ENCODE peak calls at places on chromosomes 12 and 14, in seven cellular contexts. J, E, A, Z, V, I and O are unnamed samples.

GRCh38 chr12:96237465-96238077 is 43.4 kb downstream of the ELK3 start:
- DNase-seq in J (peak; percentile 59), E (peak; percentile 90), A (no peak), Z (peak; percentile 84), V (peak; percentile 67), I (peak; percentile 70), O (peak; percentile 59)

GRCh38 chr12:62603061-62603810 is 136.6 kb downstream of the MON2 start:
- DNase-seq in J (peak; percentile 75), E (peak; percentile 92), A (peak; percentile 91), Z (peak; percentile 95), V (peak; percentile 46), I (peak; percentile 92), O (peak; percentile 89)

GRCh38 chr14:23630687-23631086 is 5.5 kb upstream of the DHRS2 start:
- DNase-seq in J (no peak), E (no peak), A (no peak), Z (no peak), V (no peak), I (no peak), O (no peak)

GRCh38 chr12:48857278-48857994 is 5.5 kb upstream of the DDX23 start:
- DNase-seq in J (no peak), E (no peak), A (no peak), Z (no peak), V (no peak), I (no peak), O (no peak)

GRCh38 chr12:48890657-48891418 is 25.2 kb upstream of the RND1 start:
- DNase-seq in J (peak; percentile 74), E (peak; percentile 91), A (peak; percentile 66), Z (peak; percentile 94), V (peak; percentile 82), I (peak; percentile 87), O (peak; percentile 78)

GRCh38 chr12:107459649-107460048 is 225.9 kb upstream of the PWP1 start:
- DNase-seq in J (no peak), E (no peak), A (no peak), Z (no peak), V (no peak), I (no peak), O (no peak)

GRCh38 chr14:91354979-91355685 is 62.5 kb downstream of the CCDC88C start:
- DNase-seq in J (peak; percentile 64), E (no peak), A (no peak), Z (peak; percentile 21), V (no peak), I (no peak), O (no peak)

GRCh38 chr12:52186135-52186840 is 5.5 kb downstream of the KRT80 start:
- DNase-seq in J (no peak), E (peak; percentile 73), A (no peak), Z (no peak), V (no peak), I (no peak), O (no peak)

GRCh38 chr12:14264777-14265176 is 100.7 kb upstream of the ATF7IP start:
- DNase-seq in J (no peak), E (peak; percentile 47), A (no peak), Z (no peak), V (no peak), I (no peak), O (no peak)

GRCh38 chr12:30847259-30847658 is 79.3 kb upstream of the TSPAN11 start:
- DNase-seq in J (no peak), E (peak; percentile 87), A (peak; percentile 49), Z (no peak), V (peak; percentile 25), I (no peak), O (peak; percentile 11)

GRCh38 chr12:131850856-131851559 is 22.8 kb downstream of the MMP17 start:
- DNase-seq in J (no peak), E (no peak), A (no peak), Z (no peak), V (no peak), I (no peak), O (peak; percentile 81)

GRCh38 chr14:94322648-94323570 is at the start of gene SERPINA6:
- DNase-seq in J (no peak), E (peak; percentile 72), A (no peak), Z (peak; percentile 55), V (no peak), I (no peak), O (peak; percentile 52)

GRCh38 chr12:85394809-85395208 is 114.8 kb downstream of the ALX1 start:
- DNase-seq in J (no peak), E (no peak), A (no peak), Z (no peak), V (no peak), I (no peak), O (no peak)

GRCh38 chr14:71169028-71169427 is 261.8 kb downstream of the PCNX1 start:
- DNase-seq in J (no peak), E (no peak), A (no peak), Z (no peak), V (no peak), I (no peak), O (no peak)

GRCh38 chr14:38255673-38256357 is at the start of gene CLEC14A:
- DNase-seq in J (no peak), E (no peak), A (no peak), Z (peak; percentile 91), V (no peak), I (peak; percentile 87), O (peak; percentile 28)

GRCh38 chr14:69637503-69638030 is 26.2 kb downstream of the SUSD6 start:
- DNase-seq in J (no peak), E (no peak), A (no peak), Z (peak; percentile 66), V (no peak), I (peak; percentile 59), O (peak; percentile 37)

GRCh38 chr14:103404032-103404918 is 19.1 kb downstream of the MARK3 start:
- DNase-seq in J (no peak), E (peak; percentile 68), A (no peak), Z (no peak), V (no peak), I (no peak), O (peak; percentile 37)

GRCh38 chr14:92568621-92569479 is 55.3 kb downstream of the RIN3 start:
- DNase-seq in J (peak; percentile 61), E (no peak), A (no peak), Z (peak; percentile 81), V (no peak), I (peak; percentile 65), O (no peak)

GRCh38 chr12:91111366-91112321 is at the start of gene LUM:
- DNase-seq in J (no peak), E (peak; percentile 84), A (peak; percentile 12), Z (peak; percentile 86), V (no peak), I (peak; percentile 57), O (no peak)

GRCh38 chr12:14408208-14408607 is 42.7 kb downstream of the ATF7IP start:
- DNase-seq in J (no peak), E (peak; percentile 54), A (peak; percentile 30), Z (no peak), V (no peak), I (no peak), O (no peak)

GRCh38 chr14:98244162-98244948 is 1027.6 kb downstream of the BCL11B start:
- DNase-seq in J (no peak), E (no peak), A (no peak), Z (no peak), V (no peak), I (no peak), O (no peak)

GRCh38 chr12:68267892-68268396 is 14.5 kb upstream of the IL22 start:
- DNase-seq in J (no peak), E (peak; percentile 88), A (no peak), Z (no peak), V (no peak), I (no peak), O (no peak)

GRCh38 chr12:14322403-14322802 is 43.1 kb upstream of the ATF7IP start:
- DNase-seq in J (no peak), E (peak; percentile 34), A (no peak), Z (no peak), V (no peak), I (no peak), O (no peak)

GRCh38 chr12:41917827-41918445 is 226.7 kb downstream of the GXYLT1 start:
- DNase-seq in J (no peak), E (peak; percentile 30), A (no peak), Z (peak; percentile 52), V (no peak), I (no peak), O (no peak)

GRCh38 chr14:103177376-103177775 is 54.1 kb downstream of the TNFAIP2 start:
- DNase-seq in J (no peak), E (no peak), A (no peak), Z (no peak), V (no peak), I (no peak), O (no peak)

GRCh38 chr12:26422839-26423398 is 227.5 kb downstream of the SSPN start:
- DNase-seq in J (no peak), E (no peak), A (peak; percentile 22), Z (no peak), V (no peak), I (no peak), O (no peak)

GRCh38 chr12:120497524-120498150 is 1.7 kb downstream of the DYNLL1 start:
- DNase-seq in J (no peak), E (peak; percentile 59), A (no peak), Z (no peak), V (no peak), I (no peak), O (no peak)

GRCh38 chr14:93566065-93566693 is 135.4 kb downstream of the UNC79 start:
- DNase-seq in J (no peak), E (no peak), A (no peak), Z (no peak), V (no peak), I (no peak), O (no peak)

GRCh38 chr12:116492703-116493324 is 66.4 kb upstream of the MAP1LC3B2 start:
- DNase-seq in J (no peak), E (peak; percentile 59), A (no peak), Z (no peak), V (no peak), I (no peak), O (no peak)

GRCh38 chr14:103629503-103630121 is 601 bp downstream of the KLC1 start:
- DNase-seq in J (peak; percentile 39), E (peak; percentile 70), A (no peak), Z (peak; percentile 87), V (peak; percentile 44), I (peak; percentile 74), O (peak; percentile 56)

GRCh38 chr14:47300801-47301200 is 374.6 kb downstream of the MDGA2 start:
- DNase-seq in J (no peak), E (no peak), A (no peak), Z (no peak), V (no peak), I (no peak), O (no peak)

GRCh38 chr14:85214471-85214870 is 315.5 kb upstream of the FLRT2 start:
- DNase-seq in J (no peak), E (no peak), A (no peak), Z (no peak), V (no peak), I (no peak), O (no peak)

GRCh38 chr14:21109377-21110260 is 8.8 kb downstream of the TMEM253 start:
- DNase-seq in J (no peak), E (no peak), A (no peak), Z (no peak), V (no peak), I (no peak), O (no peak)

GRCh38 chr12:107318804-107319535 is 225.6 kb upstream of the CRY1 start:
- DNase-seq in J (no peak), E (peak; percentile 62), A (no peak), Z (no peak), V (no peak), I (peak; percentile 42), O (peak; percentile 14)

GRCh38 chr14:58918066-58918465 is 270.4 kb upstream of the DAAM1 start:
- DNase-seq in J (no peak), E (peak; percentile 3), A (no peak), Z (no peak), V (peak; percentile 48), I (no peak), O (no peak)

GRCh38 chr14:104660597-104660996 is 28.8 kb upstream of the INF2 start:
- DNase-seq in J (no peak), E (no peak), A (no peak), Z (peak; percentile 44), V (no peak), I (peak; percentile 12), O (no peak)

GRCh38 chr12:47383942-47384341 is 304.2 kb upstream of the AMIGO2 start:
- DNase-seq in J (no peak), E (peak; percentile 20), A (no peak), Z (no peak), V (no peak), I (no peak), O (no peak)

GRCh38 chr12:52173526-52173925 is 18.3 kb downstream of the KRT80 start:
- DNase-seq in J (no peak), E (no peak), A (no peak), Z (no peak), V (no peak), I (no peak), O (no peak)